ENCODE peak calls at places on chromosomes 11 and 22, in five cellular contexts. One of them, this sample, is unnamed.

GRCh38 chr11:108223449-108224149 is 732 bp downstream of the ATM start:
- DNase-seq in H9: no peak
- DNase-seq in trophoblast cell: no peak
- DNase-seq in mesenchymal stem cell: no peak
- DNase-seq in H1: no peak
- DNase-seq in this sample: no peak

GRCh38 chr11:1640076-1640946 is 10.7 kb downstream of the KRTAP5-5 start:
- DNase-seq in mesenchymal stem cell: peak
- DNase-seq in H1: peak
- DNase-seq in trophoblast cell: peak
- DNase-seq in H9: peak
- DNase-seq in this sample: peak

GRCh38 chr22:42425337-42425988 is 6.7 kb downstream of the NFAM1 start:
- DNase-seq in H9: peak
- DNase-seq in H1: no peak
- DNase-seq in mesenchymal stem cell: no peak
- DNase-seq in trophoblast cell: peak
- DNase-seq in this sample: no peak

GRCh38 chr11:409600-410471 is 5.0 kb downstream of the SIGIRR start:
- DNase-seq in H9: no peak
- DNase-seq in mesenchymal stem cell: no peak
- DNase-seq in H1: peak
- DNase-seq in trophoblast cell: peak
- DNase-seq in this sample: no peak

GRCh38 chr11:46696212-46696558 is 4.2 kb downstream of the ARHGAP1 start:
- DNase-seq in H9: no peak
- DNase-seq in trophoblast cell: no peak
- DNase-seq in H1: no peak
- DNase-seq in mesenchymal stem cell: no peak
- DNase-seq in this sample: no peak

GRCh38 chr11:130469181-130469580 is 20.7 kb downstream of the ADAMTS15 start:
- DNase-seq in H9: no peak
- DNase-seq in H1: no peak
- DNase-seq in mesenchymal stem cell: no peak
- DNase-seq in trophoblast cell: no peak
- DNase-seq in this sample: no peak

GRCh38 chr11:35550374-35551036 is 25.1 kb upstream of the PAMR1 start:
- DNase-seq in H9: no peak
- DNase-seq in trophoblast cell: no peak
- DNase-seq in H1: no peak
- DNase-seq in mesenchymal stem cell: no peak
- DNase-seq in this sample: no peak

GRCh38 chr22:23696326-23696851 is 5.6 kb downstream of the RGL4 start:
- DNase-seq in trophoblast cell: no peak
- DNase-seq in H1: no peak
- DNase-seq in mesenchymal stem cell: no peak
- DNase-seq in H9: no peak
- DNase-seq in this sample: no peak

GRCh38 chr11:61897387-61898246 is 6.3 kb upstream of the FADS3 start:
- DNase-seq in trophoblast cell: no peak
- DNase-seq in mesenchymal stem cell: peak
- DNase-seq in H1: peak
- DNase-seq in H9: peak
- DNase-seq in this sample: peak

GRCh38 chr22:47000256-47000655 is 237.8 kb downstream of the TBC1D22A start:
- DNase-seq in trophoblast cell: no peak
- DNase-seq in mesenchymal stem cell: no peak
- DNase-seq in H1: no peak
- DNase-seq in H9: no peak
- DNase-seq in this sample: no peak

GRCh38 chr11:131867457-131868257 is 497.2 kb downstream of the NTM start:
- DNase-seq in H9: peak
- DNase-seq in trophoblast cell: peak
- DNase-seq in H1: peak
- DNase-seq in mesenchymal stem cell: peak
- DNase-seq in this sample: peak

GRCh38 chr22:38135133-38135706 is 24.7 kb upstream of the BAIAP2L2 start:
- DNase-seq in H9: no peak
- DNase-seq in trophoblast cell: peak
- DNase-seq in H1: no peak
- DNase-seq in mesenchymal stem cell: peak
- DNase-seq in this sample: no peak

GRCh38 chr11:87878373-87878779 is 296.9 kb downstream of the RAB38 start:
- DNase-seq in trophoblast cell: no peak
- DNase-seq in mesenchymal stem cell: peak
- DNase-seq in H1: no peak
- DNase-seq in H9: no peak
- DNase-seq in this sample: no peak

GRCh38 chr11:9264381-9265210 is 554 bp downstream of the DENND5A start:
- DNase-seq in trophoblast cell: peak
- DNase-seq in H9: peak
- DNase-seq in mesenchymal stem cell: peak
- DNase-seq in H1: peak
- DNase-seq in this sample: peak

GRCh38 chr11:27701262-27702105 is 1.2 kb upstream of the BDNF start:
- DNase-seq in H1: no peak
- DNase-seq in H9: no peak
- DNase-seq in trophoblast cell: no peak
- DNase-seq in mesenchymal stem cell: peak
- DNase-seq in this sample: no peak

GRCh38 chr11:34165786-34166557 is 60.5 kb downstream of the NAT10 start:
- DNase-seq in mesenchymal stem cell: no peak
- DNase-seq in H1: no peak
- DNase-seq in trophoblast cell: peak
- DNase-seq in H9: no peak
- DNase-seq in this sample: no peak

GRCh38 chr11:63834532-63835155 is 4.3 kb upstream of the MARK2 start:
- DNase-seq in H1: no peak
- DNase-seq in H9: no peak
- DNase-seq in mesenchymal stem cell: no peak
- DNase-seq in trophoblast cell: no peak
- DNase-seq in this sample: no peak

GRCh38 chr22:49576241-49577141 is 251.2 kb downstream of the BRD1 start:
- DNase-seq in H1: peak
- DNase-seq in trophoblast cell: no peak
- DNase-seq in H9: peak
- DNase-seq in mesenchymal stem cell: no peak
- DNase-seq in this sample: no peak

GRCh38 chr11:117045956-117046355 is 52.3 kb downstream of the SIK3 start:
- DNase-seq in trophoblast cell: no peak
- DNase-seq in H9: no peak
- DNase-seq in mesenchymal stem cell: no peak
- DNase-seq in H1: no peak
- DNase-seq in this sample: no peak

GRCh38 chr22:48974443-48975251 is 853.0 kb downstream of the BRD1 start:
- DNase-seq in trophoblast cell: no peak
- DNase-seq in mesenchymal stem cell: no peak
- DNase-seq in H1: peak
- DNase-seq in H9: peak
- DNase-seq in this sample: no peak

GRCh38 chr11:113796663-113797259 is 17.2 kb downstream of the CLDN25 start:
- DNase-seq in trophoblast cell: peak
- DNase-seq in mesenchymal stem cell: peak
- DNase-seq in H9: no peak
- DNase-seq in H1: no peak
- DNase-seq in this sample: no peak

GRCh38 chr11:42972741-42973140 is 339.1 kb upstream of the API5 start:
- DNase-seq in H9: no peak
- DNase-seq in mesenchymal stem cell: no peak
- DNase-seq in H1: no peak
- DNase-seq in trophoblast cell: no peak
- DNase-seq in this sample: no peak

GRCh38 chr22:29167032-29167911 is 38.4 kb upstream of the EMID1 start:
- DNase-seq in H9: no peak
- DNase-seq in mesenchymal stem cell: no peak
- DNase-seq in H1: no peak
- DNase-seq in trophoblast cell: peak
- DNase-seq in this sample: no peak

GRCh38 chr11:65169164-65169641 is 830 bp upstream of the SPDYC start:
- DNase-seq in trophoblast cell: no peak
- DNase-seq in H1: no peak
- DNase-seq in mesenchymal stem cell: peak
- DNase-seq in H9: no peak
- DNase-seq in this sample: no peak
- H3K23ac ChIP-seq in trophoblast cell: no peak
- H3K23ac ChIP-seq in H1: no peak
- H3K23ac ChIP-seq in mesenchymal stem cell: no peak
- H3K23ac ChIP-seq in H9: no peak
- H3K23ac ChIP-seq in this sample: no peak

DNA sequence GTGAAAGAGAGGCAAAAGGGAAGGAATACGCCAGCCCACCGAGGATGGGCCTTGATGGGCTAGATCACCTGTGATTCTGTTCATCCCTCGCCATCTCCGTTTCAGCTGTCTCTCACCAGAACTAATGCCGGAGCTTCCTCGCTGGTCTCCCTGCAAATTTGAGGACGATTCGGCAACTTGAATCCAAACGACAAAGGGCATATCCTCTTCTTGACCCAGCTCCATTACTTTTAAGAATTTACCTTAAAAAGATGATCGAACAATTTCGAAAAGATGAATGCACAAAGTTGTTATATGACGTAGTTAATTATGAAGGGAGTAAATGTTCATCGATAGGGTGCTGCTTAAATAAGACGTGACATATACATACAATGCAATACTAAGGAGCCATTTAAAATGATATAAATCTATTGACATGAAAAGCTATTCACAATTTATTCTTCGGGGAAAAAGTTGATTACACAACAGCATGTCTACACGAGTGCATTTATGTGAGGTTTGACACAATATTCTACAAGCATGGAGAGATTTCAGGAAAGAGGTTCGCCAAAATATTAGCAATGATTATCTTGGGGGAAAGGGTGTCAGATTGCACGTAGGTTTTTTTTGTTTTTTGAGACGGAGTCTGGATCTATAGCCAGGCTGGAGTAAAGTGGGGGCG is 937 bp upstream of the FAM168A start:
- DNase-seq in H9: no peak
- DNase-seq in H1: no peak
- DNase-seq in mesenchymal stem cell: no peak
- DNase-seq in trophoblast cell: no peak
- DNase-seq in this sample: no peak
- H4K91ac ChIP-seq in H9: no peak
- H4K91ac ChIP-seq in H1: no peak
- H4K91ac ChIP-seq in mesenchymal stem cell: no peak
- H4K91ac ChIP-seq in trophoblast cell: peak
- H4K91ac ChIP-seq in this sample: no peak

GRCh38 chr11:103997082-103997481 is 39.4 kb upstream of the DDI1 start:
- DNase-seq in mesenchymal stem cell: no peak
- DNase-seq in H9: no peak
- DNase-seq in trophoblast cell: no peak
- DNase-seq in H1: no peak
- DNase-seq in this sample: no peak

GRCh38 chr11:103995896-103996295 is 40.5 kb upstream of the DDI1 start:
- DNase-seq in H9: no peak
- DNase-seq in trophoblast cell: no peak
- DNase-seq in mesenchymal stem cell: no peak
- DNase-seq in H1: no peak
- DNase-seq in this sample: no peak

GRCh38 chr11:103988595-103988969 is 47.9 kb upstream of the DDI1 start:
- DNase-seq in H9: no peak
- DNase-seq in trophoblast cell: no peak
- DNase-seq in mesenchymal stem cell: peak
- DNase-seq in H1: no peak
- DNase-seq in this sample: no peak

GRCh38 chr11:103994111-103994510 is 42.3 kb upstream of the DDI1 start:
- DNase-seq in H9: no peak
- DNase-seq in H1: no peak
- DNase-seq in trophoblast cell: no peak
- DNase-seq in mesenchymal stem cell: no peak
- DNase-seq in this sample: no peak

DNA sequence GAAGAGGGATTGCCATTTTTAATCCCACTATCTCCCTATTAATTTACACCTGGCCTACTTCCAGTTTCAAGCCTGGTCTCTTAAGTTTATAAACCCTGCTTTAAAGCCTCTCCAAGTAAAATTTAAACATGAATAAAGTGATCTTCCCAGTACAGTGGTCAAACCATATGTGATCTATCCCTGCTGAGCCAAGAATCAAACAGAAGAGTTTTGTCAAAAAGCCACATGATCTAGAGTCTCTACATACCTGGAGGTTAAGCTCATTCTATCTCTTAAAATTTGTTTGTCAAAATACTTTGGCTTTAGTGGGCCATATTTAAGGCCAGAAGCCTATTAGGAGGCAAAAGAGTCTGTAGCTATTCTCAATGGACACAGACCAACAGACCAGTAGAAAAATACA is 42.9 kb upstream of the DDI1 start:
- DNase-seq in trophoblast cell: no peak
- DNase-seq in H9: no peak
- DNase-seq in mesenchymal stem cell: no peak
- DNase-seq in H1: no peak
- DNase-seq in this sample: no peak
- H2BK12ac ChIP-seq in trophoblast cell: no peak
- H2BK12ac ChIP-seq in H9: no peak
- H2BK12ac ChIP-seq in mesenchymal stem cell: no peak
- H2BK12ac ChIP-seq in H1: no peak
- H2BK12ac ChIP-seq in this sample: no peak

GRCh38 chr11:129257512-129257911 is 65.4 kb upstream of the ARHGAP32 start:
- DNase-seq in H1: no peak
- DNase-seq in mesenchymal stem cell: no peak
- DNase-seq in trophoblast cell: no peak
- DNase-seq in H9: no peak
- DNase-seq in this sample: no peak
- H3K23ac ChIP-seq in H1: no peak
- H3K23ac ChIP-seq in mesenchymal stem cell: no peak
- H3K23ac ChIP-seq in trophoblast cell: no peak
- H3K23ac ChIP-seq in H9: no peak
- H3K23ac ChIP-seq in this sample: no peak

GRCh38 chr22:20507253-20508066 is at the start of gene MED15:
- DNase-seq in H9: peak
- DNase-seq in H1: peak
- DNase-seq in trophoblast cell: peak
- DNase-seq in mesenchymal stem cell: peak
- DNase-seq in this sample: peak
- H4K91ac ChIP-seq in H9: no peak
- H4K91ac ChIP-seq in H1: no peak
- H4K91ac ChIP-seq in trophoblast cell: peak
- H4K91ac ChIP-seq in mesenchymal stem cell: peak
- H4K91ac ChIP-seq in this sample: no peak

DNA sequence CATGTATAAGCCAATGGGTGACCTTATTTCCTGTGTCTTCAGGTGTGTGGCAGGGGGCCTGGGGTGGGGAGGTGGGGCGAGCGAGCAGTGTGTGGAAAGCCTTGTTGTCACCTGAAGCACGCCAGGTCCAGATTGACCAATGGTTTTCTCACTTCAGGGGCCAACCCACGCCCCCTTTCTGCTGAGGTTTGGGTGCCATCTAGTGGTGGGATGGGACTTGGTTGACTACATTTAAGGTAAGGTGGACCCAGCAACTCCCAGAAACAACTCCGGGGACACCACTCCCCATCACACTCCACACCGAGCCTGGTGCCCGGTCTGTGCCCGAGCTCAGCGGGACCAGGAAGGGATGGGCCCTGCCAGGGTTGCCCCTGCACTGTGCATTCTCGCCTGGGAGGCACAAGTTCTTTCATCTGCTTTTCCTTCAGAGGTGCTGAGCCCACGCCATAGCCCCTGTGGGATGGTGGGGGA is 40.0 kb downstream of the TPCN2 start:
- DNase-seq in mesenchymal stem cell: peak
- DNase-seq in H9: peak
- DNase-seq in H1: peak
- DNase-seq in trophoblast cell: peak
- DNase-seq in this sample: peak
- H2BK12ac ChIP-seq in mesenchymal stem cell: peak
- H2BK12ac ChIP-seq in H9: no peak
- H2BK12ac ChIP-seq in H1: no peak
- H2BK12ac ChIP-seq in trophoblast cell: no peak
- H2BK12ac ChIP-seq in this sample: no peak

This sample was measured in neuronal stem cell.